ENCODE peak calls at places on chromosomes 3 and 15, in eight cellular contexts. X is ovary; L is stomach; B is colonic mucosa; P is GM12878; F is MM.1S; D is effector memory CD4-positive, alpha-beta T cell; N is cardiac muscle cell. S is an unnamed sample.

GRCh38 chr3:192168202-192168601 is 559.1 kb downstream of the FGF12 start:
- DNase-seq in X (no peak), L (no peak), B (no peak), P (no peak), F (no peak), D (no peak), N (no peak), S (no peak)

GRCh38 chr3:19940643-19941042 is 6.3 kb upstream of the RAB5A start:
- DNase-seq in X (no peak), L (no peak), B (no peak), P (no peak), F (no peak), D (no peak), N (no peak), S (no peak)

GRCh38 chr15:96355561-96356129 is 25.1 kb downstream of the NR2F2 start:
- DNase-seq in X (no peak), L (no peak), B (no peak), P (no peak), F (no peak), D (no peak), N (no peak), S (no peak)

GRCh38 chr3:9681723-9682081 is 21.9 kb upstream of the CPNE9 start:
- DNase-seq in X (no peak), L (peak; percentile 55), B (peak; percentile 45), P (no peak), F (no peak), D (no peak), N (no peak), S (no peak)

GRCh38 chr3:155745795-155746550 is 1.1 kb upstream of the PLCH1 start:
- DNase-seq in X (no peak), L (peak; percentile 32), B (peak; percentile 53), P (no peak), F (no peak), D (no peak), N (peak; percentile 48), S (no peak)

GRCh38 chr15:75836953-75837321 is 6.3 kb upstream of the UBE2Q2 start:
- DNase-seq in X (no peak), L (no peak), B (no peak), P (peak; percentile 69), F (peak; percentile 26), D (peak; percentile 16), N (no peak), S (peak; percentile 60)

GRCh38 chr3:164452707-164453106 is 625.6 kb downstream of the SI start:
- DNase-seq in X (no peak), L (no peak), B (no peak), P (no peak), F (no peak), D (no peak), N (no peak), S (no peak)

GRCh38 chr3:119627461-119627860 is 29.8 kb downstream of the PLA1A start:
- DNase-seq in X (peak; percentile 54), L (no peak), B (no peak), P (peak; percentile 34), F (no peak), D (no peak), N (no peak), S (no peak)

GRCh38 chr3:168952551-168952950 is 711.0 kb downstream of the MECOM start:
- DNase-seq in X (no peak), L (no peak), B (no peak), P (no peak), F (peak; percentile 38), D (no peak), N (peak; percentile 7), S (peak; percentile 9)

GRCh38 chr3:58116985-58117384 is 93.8 kb downstream of the DNASE1L3 start:
- DNase-seq in X (no peak), L (no peak), B (no peak), P (no peak), F (peak; percentile 12), D (no peak), N (no peak), S (no peak)
- H3K4me3 ChIP-seq in X (no peak overlapping the region), L (no peak overlapping the region), B (no peak overlapping the region), P (no peak overlapping the region), F (no peak overlapping the region), D (no peak overlapping the region), N (no peak overlapping the region), S (no peak overlapping the region)

GRCh38 chr3:46212101-46212500 is 4.0 kb upstream of the CCR1 start:
- DNase-seq in X (no peak), L (no peak), B (no peak), P (no peak), F (no peak), D (no peak), N (no peak), S (no peak)
- H3K27me3 ChIP-seq in X (no peaks in the 10 kb centered on the region), L (no peaks in the 10 kb centered on the region), B (no peaks in the 10 kb centered on the region), P (peaks cover 5% of the 10 kb centered on the region), F (no peaks in the 10 kb centered on the region), D (no peaks in the 10 kb centered on the region), N (no peaks in the 10 kb centered on the region), S (peaks cover 2% of the 10 kb centered on the region)

GRCh38 chr3:159273608-159274007 is 471.8 kb downstream of the MFSD1 start:
- DNase-seq in X (no peak), L (no peak), B (peak; percentile 21), P (no peak), F (peak; percentile 73), D (no peak), N (peak; percentile 87), S (no peak)

GRCh38 chr3:159271799-159272512 is 470.1 kb downstream of the MFSD1 start:
- DNase-seq in X (no peak), L (no peak), B (no peak), P (no peak), F (no peak), D (no peak), N (no peak), S (no peak)

DNA sequence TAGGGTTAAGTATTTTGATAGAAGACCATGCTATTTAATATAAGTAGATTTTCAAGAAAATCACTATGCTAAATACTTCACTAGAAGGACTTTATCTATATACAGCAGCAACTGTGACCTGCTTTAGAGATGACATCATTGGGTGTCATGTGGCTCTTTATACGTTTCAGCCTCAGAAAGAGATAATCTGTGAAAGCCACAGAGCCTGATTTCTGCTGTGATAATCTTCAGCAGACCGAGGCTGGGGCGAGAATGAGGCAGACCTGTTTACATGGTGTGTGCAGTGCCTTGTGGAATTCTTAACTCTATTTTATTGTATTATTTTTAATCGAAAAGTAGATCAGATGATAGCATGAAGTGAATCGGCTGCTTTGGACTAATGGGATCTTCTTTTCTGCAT is 471.2 kb downstream of the MFSD1 start:
- DNase-seq in X (no peak), L (no peak), B (no peak), P (no peak), F (no peak), D (no peak), N (no peak), S (no peak)
- H3K4me3 ChIP-seq in X (no peak overlapping the region), L (no peak overlapping the region), B (no peak overlapping the region), P (no peak overlapping the region), F (no peak overlapping the region), D (no peak overlapping the region), N (no peak overlapping the region), S (no peak overlapping the region)

GRCh38 chr15:65985387-65985786 is 116.1 kb downstream of the RAB11A start:
- DNase-seq in X (no peak), L (peak; percentile 31), B (no peak), P (no peak), F (no peak), D (no peak), N (no peak), S (no peak)
- H3K27me3 ChIP-seq in X (no peaks in the 10 kb centered on the region), L (peaks cover 14% of the 10 kb centered on the region), B (no peaks in the 10 kb centered on the region), P (peaks cover 3% of the 10 kb centered on the region), F (peaks cover 14% of the 10 kb centered on the region), D (peaks cover 7% of the 10 kb centered on the region), N (peaks cover 19% of the 10 kb centered on the region), S (peaks cover 24% of the 10 kb centered on the region)

GRCh38 chr3:186380622-186381380 is 18.8 kb upstream of the DGKG start:
- DNase-seq in X (no peak), L (no peak), B (no peak), P (no peak), F (no peak), D (no peak), N (no peak), S (no peak)

GRCh38 chr3:186382217-186382885 is 20.3 kb upstream of the DGKG start:
- DNase-seq in X (no peak), L (no peak), B (no peak), P (no peak), F (peak; percentile 89), D (no peak), N (no peak), S (no peak)

GRCh38 chr3:186381424-186382216 is 19.6 kb upstream of the DGKG start:
- DNase-seq in X (no peak), L (no peak), B (peak; percentile 59), P (no peak), F (peak; percentile 21), D (no peak), N (no peak), S (no peak)

GRCh38 chr3:186385856-186386602 is 24.0 kb upstream of the DGKG start:
- DNase-seq in X (no peak), L (no peak), B (no peak), P (no peak), F (no peak), D (no peak), N (no peak), S (no peak)

DNA sequence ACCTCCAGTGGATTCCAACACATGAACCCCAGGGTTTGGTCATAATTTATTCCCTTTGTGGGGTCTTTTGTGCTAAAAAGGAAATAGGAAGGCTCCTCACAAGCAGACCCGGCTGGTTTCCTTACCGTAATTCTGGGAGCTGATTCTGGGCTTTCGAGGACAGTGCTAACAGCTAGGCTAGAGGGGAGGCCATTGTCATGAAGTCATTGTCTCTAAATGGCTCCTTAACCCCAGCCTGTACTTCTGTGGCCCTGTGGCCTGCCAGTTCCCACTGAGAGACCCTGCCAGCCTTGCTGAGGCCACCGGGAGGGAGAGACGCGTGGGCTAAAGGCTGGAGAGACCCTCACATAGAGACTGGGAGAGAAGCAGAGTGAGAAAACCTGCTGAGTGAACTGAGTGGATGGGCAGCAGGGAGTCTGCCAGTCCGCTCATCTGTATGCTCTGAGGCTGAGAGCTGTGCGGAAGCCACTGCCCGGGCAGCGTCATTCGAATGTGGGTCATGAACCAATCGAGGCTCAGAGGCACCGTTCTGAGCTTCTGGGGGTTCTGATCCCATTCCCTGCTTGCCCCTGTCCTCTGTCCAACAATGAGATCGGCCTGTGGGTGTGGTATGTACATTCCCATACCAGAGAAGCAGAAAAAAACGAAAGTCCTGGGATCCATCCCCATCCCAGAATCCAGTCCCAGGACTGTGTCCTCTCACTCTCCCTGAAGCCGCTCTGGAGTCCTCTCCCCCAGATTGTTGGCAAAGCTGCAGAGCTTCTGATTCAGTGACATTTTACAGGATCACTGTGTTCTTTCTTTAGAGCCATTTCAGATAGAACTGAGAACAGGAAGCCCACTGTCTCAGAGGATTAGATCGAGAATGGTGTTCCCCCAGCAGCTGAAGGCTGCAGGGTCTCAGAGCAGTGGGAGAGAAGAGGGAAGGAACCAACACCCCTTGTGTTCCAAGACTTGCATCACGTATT is 21.3 kb upstream of the DGKG start:
- DNase-seq in X (no peak), L (no peak), B (no peak), P (no peak), F (no peak), D (no peak), N (no peak), S (no peak)
- H3K4me3 ChIP-seq in X (no peak overlapping the region), L (peak overlapping the region; percentile 1), B (no peak overlapping the region), P (no peak overlapping the region), F (no peak overlapping the region), D (no peak overlapping the region), N (no peak overlapping the region), S (no peak overlapping the region)

DNA sequence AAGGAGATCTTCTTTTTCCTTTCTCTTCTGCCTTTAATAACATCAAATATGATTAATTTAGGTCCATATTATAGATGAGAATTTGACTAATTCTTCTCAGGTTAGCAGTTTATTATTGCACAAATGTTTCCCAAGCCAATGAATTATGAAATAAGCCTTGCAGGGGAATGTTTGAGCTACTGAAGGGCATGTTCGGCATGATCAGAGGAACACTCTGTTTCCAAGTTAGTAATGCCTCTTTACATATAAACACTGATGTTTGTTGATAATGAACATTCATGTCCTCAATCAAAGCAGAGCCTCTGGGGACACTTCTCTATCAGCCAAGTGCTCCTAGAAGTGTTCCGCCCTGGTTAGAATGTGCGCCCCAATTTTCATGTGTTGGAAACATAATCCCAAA is 10.0 kb upstream of the CYP1A1 start:
- DNase-seq in X (no peak), L (no peak), B (no peak), P (no peak), F (no peak), D (no peak), N (no peak), S (no peak)
- H3K27me3 ChIP-seq in X (no peaks in the 10 kb centered on the region), L (peaks cover 19% of the 10 kb centered on the region), B (no peaks in the 10 kb centered on the region), P (no peaks in the 10 kb centered on the region), F (peaks cover 50% of the 10 kb centered on the region), D (no peaks in the 10 kb centered on the region), N (no peaks in the 10 kb centered on the region), S (peaks cover 34% of the 10 kb centered on the region)